ENCODE peak calls at places on chromosomes 16 and 17, in nine cellular contexts. J is nephron progenitor cell, L is H54, D is H9, W is osteocyte, R is iPS DF 6.9, Z is NCI-H748 treated with DMSO at 0.1 percent for 48 hours, F is HTR-8/SVneo, T is heart right ventricle. H is an unnamed sample.

GRCh38 chr17:57849874-57850754 is at the start of gene MRPS23:
- DNase-seq in J (peak), L (peak), D (peak), W (peak), R (peak), Z (peak), F (peak), T (peak), H (peak)

GRCh38 chr16:89557230-89557935 is 3.1 kb upstream of the RPL13 start:
- DNase-seq in J (peak), L (peak), D (peak), W (peak), R (no peak), Z (no peak), F (peak), T (peak), H (peak)

GRCh38 chr16:85430523-85431381 is 182.4 kb upstream of the GSE1 start:
- DNase-seq in J (peak), L (no peak), D (no peak), W (no peak), R (no peak), Z (no peak), F (no peak), T (no peak), H (no peak)

GRCh38 chr16:83928341-83929055 is 24.5 kb upstream of the OSGIN1 start:
- DNase-seq in J (no peak), L (peak), D (no peak), W (no peak), R (no peak), Z (no peak), F (peak), T (no peak), H (no peak)

GRCh38 chr17:16417399-16417798 is 2.0 kb downstream of the TRPV2 start:
- DNase-seq in J (no peak), L (no peak), D (no peak), W (no peak), R (no peak), Z (no peak), F (no peak), T (no peak), H (no peak)

GRCh38 chr17:57877803-57878202 is 28.0 kb upstream of the MRPS23 start:
- DNase-seq in J (no peak), L (no peak), D (no peak), W (no peak), R (no peak), Z (no peak), F (no peak), T (no peak), H (no peak)

GRCh38 chr16:86823895-86824671 is 245.7 kb downstream of the FOXL1 start:
- DNase-seq in J (no peak), L (peak), D (no peak), W (no peak), R (no peak), Z (no peak), F (peak), T (no peak), H (peak)

GRCh38 chr17:74971842-74972106 is 785 bp downstream of the HID1 start:
- DNase-seq in J (no peak), L (no peak), D (no peak), W (no peak), R (no peak), Z (no peak), F (no peak), T (no peak), H (no peak)

GRCh38 chr17:81518785-81519283 is 6.2 kb upstream of the ACTG1 start:
- DNase-seq in J (peak), L (no peak), D (no peak), W (no peak), R (no peak), Z (no peak), F (no peak), T (peak), H (peak)

GRCh38 chr16:28537076-28537475 is 1.7 kb downstream of the NUPR1 start:
- DNase-seq in J (no peak), L (no peak), D (no peak), W (no peak), R (no peak), Z (no peak), F (no peak), T (no peak), H (no peak)

H was measured in RKO.